ENCODE peak calls at places on chromosomes 4 and X, in six cellular contexts. One of them, this sample, is unnamed.

GRCh38 chr4:35539404-35540055 is 704.8 kb downstream of the ARAP2 start:
- DNase-seq in astrocyte: no peak
- DNase-seq in IMR-90: no peak
- DNase-seq in HCT116: no peak
- DNase-seq in PC-3: no peak
- DNase-seq in HepG2: no peak
- DNase-seq in this sample: no peak

GRCh38 chr4:47750771-47751170 is 87.1 kb downstream of the CORIN start:
- DNase-seq in PC-3: no peak
- DNase-seq in HepG2: no peak
- DNase-seq in IMR-90: no peak
- DNase-seq in astrocyte: no peak
- DNase-seq in HCT116: no peak
- DNase-seq in this sample: no peak

GRCh38 chrX:97728225-97728624 is 844.5 kb downstream of the RPA4 start:
- DNase-seq in PC-3: no peak
- DNase-seq in HepG2: no peak
- DNase-seq in astrocyte: no peak
- DNase-seq in HCT116: no peak
- DNase-seq in IMR-90: no peak
- DNase-seq in this sample: no peak

GRCh38 chr4:168632246-168632832 is 135.5 kb downstream of the PALLD start:
- DNase-seq in HepG2: no peak
- DNase-seq in PC-3: peak; percentile 43
- DNase-seq in astrocyte: peak; percentile 54
- DNase-seq in HCT116: no peak
- DNase-seq in IMR-90: no peak
- DNase-seq in this sample: peak; percentile 87

GRCh38 chr4:113222006-113222405 is 172.6 kb downstream of the ANK2 start:
- DNase-seq in PC-3: no peak
- DNase-seq in astrocyte: peak; percentile 41
- DNase-seq in IMR-90: peak; percentile 14
- DNase-seq in HCT116: no peak
- DNase-seq in HepG2: no peak
- DNase-seq in this sample: no peak

GRCh38 chr4:123284166-123284565 is 112.4 kb upstream of the SPRY1 start:
- DNase-seq in astrocyte: peak; percentile 63
- DNase-seq in PC-3: no peak
- DNase-seq in HepG2: no peak
- DNase-seq in HCT116: no peak
- DNase-seq in IMR-90: no peak
- DNase-seq in this sample: no peak

GRCh38 chr4:70838400-70838971 is 1.2 kb downstream of the GRSF1 start:
- DNase-seq in HCT116: no peak
- DNase-seq in PC-3: no peak
- DNase-seq in astrocyte: peak; percentile 35
- DNase-seq in IMR-90: peak; percentile 10
- DNase-seq in HepG2: no peak
- DNase-seq in this sample: no peak

GRCh38 chrX:111823068-111823467 is 52.9 kb upstream of the TRPC5OS start:
- DNase-seq in HepG2: no peak
- DNase-seq in PC-3: peak; percentile 9
- DNase-seq in HCT116: no peak
- DNase-seq in IMR-90: peak; percentile 25
- DNase-seq in astrocyte: peak; percentile 8
- DNase-seq in this sample: peak; percentile 89

GRCh38 chrX:131571348-131571747 is 27.5 kb downstream of the OR13H1 start:
- DNase-seq in HepG2: no peak
- DNase-seq in HCT116: no peak
- DNase-seq in astrocyte: no peak
- DNase-seq in IMR-90: no peak
- DNase-seq in PC-3: peak; percentile 43
- DNase-seq in this sample: no peak

GRCh38 chr4:25234390-25235367 is 846 bp downstream of the PI4K2B start:
- DNase-seq in HCT116: peak; percentile 67
- DNase-seq in PC-3: peak; percentile 78
- DNase-seq in HepG2: peak; percentile 89
- DNase-seq in IMR-90: peak; percentile 81
- DNase-seq in astrocyte: peak; percentile 77
- DNase-seq in this sample: peak; percentile 68

GRCh38 chr4:1566838-1567518 is 117.1 kb downstream of the FAM53A start:
- DNase-seq in HepG2: no peak
- DNase-seq in astrocyte: no peak
- DNase-seq in HCT116: no peak
- DNase-seq in IMR-90: no peak
- DNase-seq in PC-3: no peak
- DNase-seq in this sample: no peak

GRCh38 chr4:176575141-176575731 is 217.5 kb downstream of the VEGFC start:
- DNase-seq in PC-3: no peak
- DNase-seq in IMR-90: peak; percentile 28
- DNase-seq in astrocyte: no peak
- DNase-seq in HepG2: no peak
- DNase-seq in HCT116: no peak
- DNase-seq in this sample: no peak

GRCh38 chr4:159105761-159106243 is 2.9 kb downstream of the RAPGEF2 start:
- DNase-seq in HCT116: no peak
- DNase-seq in HepG2: peak; percentile 59
- DNase-seq in IMR-90: peak; percentile 85
- DNase-seq in astrocyte: peak; percentile 93
- DNase-seq in PC-3: peak; percentile 63
- DNase-seq in this sample: peak; percentile 6

GRCh38 chrX:29627833-29628232 is 587.5 kb upstream of the MAGEB2 start:
- DNase-seq in IMR-90: no peak
- DNase-seq in HCT116: no peak
- DNase-seq in HepG2: no peak
- DNase-seq in astrocyte: peak; percentile 16
- DNase-seq in PC-3: peak; percentile 27
- DNase-seq in this sample: no peak

GRCh38 chrX:139172731-139173130 is 357.8 kb upstream of the F9 start:
- DNase-seq in PC-3: no peak
- DNase-seq in HCT116: no peak
- DNase-seq in IMR-90: no peak
- DNase-seq in HepG2: no peak
- DNase-seq in astrocyte: no peak
- DNase-seq in this sample: no peak

GRCh38 chr4:14566518-14566917 is 435.8 kb upstream of the CPEB2 start:
- DNase-seq in HepG2: no peak
- DNase-seq in IMR-90: peak; percentile 0
- DNase-seq in HCT116: no peak
- DNase-seq in astrocyte: peak; percentile 29
- DNase-seq in PC-3: peak; percentile 54
- DNase-seq in this sample: no peak

GRCh38 chrX:40105791-40106676 is 8.3 kb upstream of the BCOR start:
- DNase-seq in HCT116: no peak
- DNase-seq in PC-3: peak; percentile 63
- DNase-seq in IMR-90: no peak
- DNase-seq in HepG2: no peak
- DNase-seq in astrocyte: no peak
- DNase-seq in this sample: peak; percentile 88

GRCh38 chr4:8592366-8593267 is at the start of gene CPZ:
- DNase-seq in astrocyte: peak; percentile 35
- DNase-seq in HCT116: no peak
- DNase-seq in IMR-90: peak; percentile 50
- DNase-seq in HepG2: peak; percentile 16
- DNase-seq in PC-3: peak; percentile 51
- DNase-seq in this sample: peak; percentile 88

GRCh38 chrX:26651755-26652154 is 435.8 kb downstream of the MAGEB5 start:
- DNase-seq in IMR-90: no peak
- DNase-seq in astrocyte: no peak
- DNase-seq in PC-3: peak; percentile 26
- DNase-seq in HCT116: no peak
- DNase-seq in HepG2: no peak
- DNase-seq in this sample: no peak

GRCh38 chrX:47030339-47030738 is 47.9 kb upstream of the RGN start:
- DNase-seq in PC-3: peak; percentile 89
- DNase-seq in IMR-90: peak; percentile 68
- DNase-seq in HepG2: peak; percentile 53
- DNase-seq in astrocyte: peak; percentile 27
- DNase-seq in HCT116: peak; percentile 51
- DNase-seq in this sample: peak; percentile 73

GRCh38 chr4:53575552-53575951 is 15.7 kb downstream of the LNX1 start:
- DNase-seq in IMR-90: no peak
- DNase-seq in HepG2: no peak
- DNase-seq in astrocyte: no peak
- DNase-seq in HCT116: no peak
- DNase-seq in PC-3: no peak
- DNase-seq in this sample: no peak

GRCh38 chrX:107565916-107566602 is 62.3 kb upstream of the PRPS1 start:
- DNase-seq in astrocyte: peak; percentile 79
- DNase-seq in IMR-90: peak; percentile 70
- DNase-seq in HepG2: peak; percentile 15
- DNase-seq in PC-3: peak; percentile 46
- DNase-seq in HCT116: peak; percentile 13
- DNase-seq in this sample: peak; percentile 85

GRCh38 chr4:107050525-107051135 is 14.5 kb upstream of the DKK2 start:
- DNase-seq in astrocyte: no peak
- DNase-seq in PC-3: peak; percentile 21
- DNase-seq in HCT116: peak; percentile 21
- DNase-seq in IMR-90: peak; percentile 10
- DNase-seq in HepG2: peak; percentile 13
- DNase-seq in this sample: peak; percentile 15

GRCh38 chr4:84841435-84841834 is 125.1 kb downstream of the WDFY3 start:
- DNase-seq in HepG2: no peak
- DNase-seq in HCT116: no peak
- DNase-seq in astrocyte: no peak
- DNase-seq in IMR-90: no peak
- DNase-seq in PC-3: peak; percentile 1
- DNase-seq in this sample: no peak

GRCh38 chrX:23799469-23800065 is 16.6 kb downstream of the SAT1 start:
- DNase-seq in HCT116: no peak
- DNase-seq in astrocyte: no peak
- DNase-seq in PC-3: no peak
- DNase-seq in HepG2: no peak
- DNase-seq in IMR-90: peak; percentile 60
- DNase-seq in this sample: no peak

GRCh38 chr4:48227662-48228061 is 42.0 kb downstream of the TEC start:
- DNase-seq in astrocyte: no peak
- DNase-seq in HCT116: no peak
- DNase-seq in HepG2: no peak
- DNase-seq in IMR-90: no peak
- DNase-seq in PC-3: no peak
- DNase-seq in this sample: no peak

GRCh38 chrX:133376422-133376821 is 38.9 kb downstream of the GPC4 start:
- DNase-seq in PC-3: no peak
- DNase-seq in IMR-90: no peak
- DNase-seq in HepG2: no peak
- DNase-seq in astrocyte: no peak
- DNase-seq in HCT116: no peak
- DNase-seq in this sample: no peak

GRCh38 chrX:21487832-21488231 is 113.6 kb downstream of the CNKSR2 start:
- DNase-seq in HepG2: peak; percentile 3
- DNase-seq in PC-3: peak; percentile 78
- DNase-seq in IMR-90: peak; percentile 13
- DNase-seq in astrocyte: peak; percentile 13
- DNase-seq in HCT116: no peak
- DNase-seq in this sample: peak; percentile 14

GRCh38 chrX:64265265-64265664 is 34.9 kb upstream of the ASB12 start:
- DNase-seq in IMR-90: no peak
- DNase-seq in HCT116: no peak
- DNase-seq in PC-3: no peak
- DNase-seq in HepG2: no peak
- DNase-seq in astrocyte: no peak
- DNase-seq in this sample: no peak

GRCh38 chrX:38803609-38804480 is 2.6 kb downstream of the MID1IP1 start:
- DNase-seq in IMR-90: peak; percentile 34
- DNase-seq in astrocyte: peak; percentile 32
- DNase-seq in PC-3: peak; percentile 86
- DNase-seq in HepG2: peak; percentile 72
- DNase-seq in HCT116: peak; percentile 77
- DNase-seq in this sample: peak; percentile 89

GRCh38 chrX:38805294-38806053 is 4.2 kb downstream of the MID1IP1 start:
- DNase-seq in HCT116: no peak
- DNase-seq in IMR-90: peak; percentile 75
- DNase-seq in PC-3: peak; percentile 67
- DNase-seq in astrocyte: peak; percentile 58
- DNase-seq in HepG2: peak; percentile 56
- DNase-seq in this sample: peak; percentile 48

GRCh38 chrX:38804481-38805293 is 3.4 kb downstream of the MID1IP1 start:
- DNase-seq in HCT116: no peak
- DNase-seq in PC-3: peak; percentile 28
- DNase-seq in HepG2: no peak
- DNase-seq in IMR-90: no peak
- DNase-seq in astrocyte: no peak
- DNase-seq in this sample: peak; percentile 46

GRCh38 chrX:38800981-38801845 is at the start of gene MID1IP1:
- DNase-seq in astrocyte: peak; percentile 80
- DNase-seq in IMR-90: peak; percentile 89
- DNase-seq in PC-3: peak; percentile 94
- DNase-seq in HCT116: peak; percentile 77
- DNase-seq in HepG2: peak; percentile 81
- DNase-seq in this sample: peak; percentile 91

GRCh38 chrX:38803286-38803608 is 2.0 kb downstream of the MID1IP1 start:
- DNase-seq in PC-3: no peak
- DNase-seq in HCT116: no peak
- DNase-seq in HepG2: no peak
- DNase-seq in astrocyte: no peak
- DNase-seq in IMR-90: no peak
- DNase-seq in this sample: no peak
- H3K9ac ChIP-seq in PC-3: peak overlapping the region; percentile 97
- H3K9ac ChIP-seq in HCT116: peak overlapping the region; percentile 91
- H3K9ac ChIP-seq in HepG2: peak overlapping the region; percentile 95
- H3K9ac ChIP-seq in astrocyte: peak overlapping the region; percentile 87
- H3K9ac ChIP-seq in IMR-90: peak overlapping the region; percentile 10
- H3K9ac ChIP-seq in this sample: no peak overlapping the region

GRCh38 chrX:9501362-9501761 is 36.5 kb downstream of the TBL1X start:
- DNase-seq in astrocyte: no peak
- DNase-seq in HepG2: no peak
- DNase-seq in HCT116: no peak
- DNase-seq in PC-3: no peak
- DNase-seq in IMR-90: no peak
- DNase-seq in this sample: peak; percentile 7
- H4K20me1 ChIP-seq in astrocyte: peaks cover 14% of the 10 kb centered on the region
- H4K20me1 ChIP-seq in HepG2: peaks cover 19% of the 10 kb centered on the region
- H4K20me1 ChIP-seq in HCT116: no peaks in the 10 kb centered on the region
- H4K20me1 ChIP-seq in PC-3: peaks cover 4% of the 10 kb centered on the region
- H4K20me1 ChIP-seq in IMR-90: peaks cover 37% of the 10 kb centered on the region
- H4K20me1 ChIP-seq in this sample: peaks cover 12% of the 10 kb centered on the region

DNA sequence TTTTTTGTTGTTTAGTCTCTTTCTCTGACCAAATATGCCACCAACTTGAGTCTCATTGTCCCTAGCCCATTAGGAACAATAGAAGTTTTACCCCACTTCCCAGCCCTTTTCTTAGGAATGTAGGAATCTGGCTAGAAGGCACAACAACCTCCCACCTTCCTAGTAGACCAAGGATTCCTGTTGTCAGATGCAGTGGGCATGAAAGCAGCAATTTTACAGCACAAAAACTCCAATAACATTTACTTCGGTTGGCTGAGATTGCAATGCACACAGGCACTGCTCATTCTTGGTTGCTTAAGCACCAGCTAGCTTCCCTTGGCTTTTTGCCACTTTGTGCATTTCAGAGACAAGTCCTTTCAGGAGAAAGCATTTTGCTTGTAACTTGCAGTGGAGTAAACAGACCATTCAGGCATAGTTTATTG is 312.8 kb downstream of the TENM3 start:
- DNase-seq in HCT116: no peak
- DNase-seq in astrocyte: peak; percentile 90
- DNase-seq in IMR-90: peak; percentile 91
- DNase-seq in HepG2: no peak
- DNase-seq in PC-3: no peak
- DNase-seq in this sample: peak; percentile 75
- H3K9ac ChIP-seq in HCT116: no peak overlapping the region
- H3K9ac ChIP-seq in astrocyte: peak overlapping the region; percentile 36
- H3K9ac ChIP-seq in IMR-90: peak overlapping the region; percentile 43
- H3K9ac ChIP-seq in HepG2: no peak overlapping the region
- H3K9ac ChIP-seq in PC-3: no peak overlapping the region
- H3K9ac ChIP-seq in this sample: no peak overlapping the region

GRCh38 chrX:154354516-154354915 is 19.9 kb downstream of the FLNA start:
- DNase-seq in IMR-90: no peak
- DNase-seq in HCT116: no peak
- DNase-seq in HepG2: no peak
- DNase-seq in PC-3: no peak
- DNase-seq in astrocyte: no peak
- DNase-seq in this sample: no peak
- H4K20me1 ChIP-seq in IMR-90: peaks cover 100% of the 10 kb centered on the region
- H4K20me1 ChIP-seq in HCT116: no peaks in the 10 kb centered on the region
- H4K20me1 ChIP-seq in HepG2: peaks cover 3% of the 10 kb centered on the region
- H4K20me1 ChIP-seq in PC-3: peaks cover 17% of the 10 kb centered on the region
- H4K20me1 ChIP-seq in astrocyte: peaks cover 98% of the 10 kb centered on the region
- H4K20me1 ChIP-seq in this sample: peaks cover 57% of the 10 kb centered on the region